ENCODE peak calls at places on chromosomes 16 and 17, in eight cellular contexts. One of them, this sample, is unnamed.
A peak's percentile ranks its signal among the peaks of the same experiment; 100 is the strongest.

GRCh38 chr17:75019146-75019545 is 6.7 kb downstream of the MRPL58 start:
- DNase-seq in mucosa of descending colon: no peak
- DNase-seq in fibroblast of villous mesenchyme: no peak
- DNase-seq in pancreas: no peak
- DNase-seq in tibial nerve: no peak
- DNase-seq in body of pancreas: no peak
- DNase-seq in astrocyte of the spinal cord: no peak
- DNase-seq in left ventricle myocardium inferior: no peak
- DNase-seq in this sample: no peak

GRCh38 chr16:30075503-30076275 is at the start of gene PPP4C:
- DNase-seq in mucosa of descending colon: peak; percentile 94
- DNase-seq in pancreas: peak; percentile 89
- DNase-seq in fibroblast of villous mesenchyme: peak; percentile 92
- DNase-seq in body of pancreas: peak; percentile 91
- DNase-seq in left ventricle myocardium inferior: peak; percentile 94
- DNase-seq in tibial nerve: peak; percentile 81
- DNase-seq in astrocyte of the spinal cord: peak; percentile 90
- DNase-seq in this sample: peak; percentile 62

GRCh38 chr17:42023524-42024349 is 3.8 kb downstream of the NKIRAS2 start:
- DNase-seq in mucosa of descending colon: no peak
- DNase-seq in astrocyte of the spinal cord: no peak
- DNase-seq in left ventricle myocardium inferior: peak; percentile 35
- DNase-seq in tibial nerve: no peak
- DNase-seq in pancreas: no peak
- DNase-seq in fibroblast of villous mesenchyme: no peak
- DNase-seq in body of pancreas: no peak
- DNase-seq in this sample: no peak

GRCh38 chr16:1745900-1746692 is 25.2 kb downstream of the NME3 start:
- DNase-seq in mucosa of descending colon: no peak
- DNase-seq in left ventricle myocardium inferior: no peak
- DNase-seq in fibroblast of villous mesenchyme: peak; percentile 83
- DNase-seq in pancreas: no peak
- DNase-seq in astrocyte of the spinal cord: peak; percentile 92
- DNase-seq in body of pancreas: no peak
- DNase-seq in tibial nerve: no peak
- DNase-seq in this sample: peak; percentile 90

GRCh38 chr16:31451681-31452351 is 7.5 kb upstream of the ARMC5 start:
- DNase-seq in left ventricle myocardium inferior: peak; percentile 46
- DNase-seq in fibroblast of villous mesenchyme: peak; percentile 68
- DNase-seq in mucosa of descending colon: peak; percentile 58
- DNase-seq in tibial nerve: no peak
- DNase-seq in astrocyte of the spinal cord: peak; percentile 76
- DNase-seq in body of pancreas: peak; percentile 54
- DNase-seq in pancreas: no peak
- DNase-seq in this sample: no peak

GRCh38 chr16:66273644-66274334 is 92.7 kb upstream of the CDH5 start:
- DNase-seq in tibial nerve: no peak
- DNase-seq in mucosa of descending colon: no peak
- DNase-seq in fibroblast of villous mesenchyme: peak; percentile 22
- DNase-seq in astrocyte of the spinal cord: peak; percentile 45
- DNase-seq in left ventricle myocardium inferior: no peak
- DNase-seq in pancreas: no peak
- DNase-seq in body of pancreas: no peak
- DNase-seq in this sample: no peak

GRCh38 chr16:67847064-67847861 is at the start of gene CENPT:
- DNase-seq in mucosa of descending colon: peak; percentile 52
- DNase-seq in body of pancreas: peak; percentile 69
- DNase-seq in astrocyte of the spinal cord: peak; percentile 61
- DNase-seq in tibial nerve: peak; percentile 31
- DNase-seq in fibroblast of villous mesenchyme: peak; percentile 63
- DNase-seq in pancreas: peak; percentile 57
- DNase-seq in left ventricle myocardium inferior: peak; percentile 68
- DNase-seq in this sample: no peak

GRCh38 chr16:19809121-19809635 is 75.5 kb downstream of the GPRC5B start:
- DNase-seq in mucosa of descending colon: peak; percentile 14
- DNase-seq in left ventricle myocardium inferior: peak; percentile 22
- DNase-seq in pancreas: peak; percentile 57
- DNase-seq in body of pancreas: peak; percentile 51
- DNase-seq in astrocyte of the spinal cord: peak; percentile 13
- DNase-seq in tibial nerve: no peak
- DNase-seq in fibroblast of villous mesenchyme: peak; percentile 51
- DNase-seq in this sample: no peak

GRCh38 chr17:60039509-60040442 is 38.9 kb downstream of the HEATR6 start:
- DNase-seq in body of pancreas: no peak
- DNase-seq in left ventricle myocardium inferior: no peak
- DNase-seq in pancreas: no peak
- DNase-seq in tibial nerve: no peak
- DNase-seq in fibroblast of villous mesenchyme: no peak
- DNase-seq in mucosa of descending colon: no peak
- DNase-seq in astrocyte of the spinal cord: no peak
- DNase-seq in this sample: no peak

GRCh38 chr16:87304951-87305350 is 12.2 kb downstream of the C16orf95 start:
- DNase-seq in body of pancreas: no peak
- DNase-seq in astrocyte of the spinal cord: no peak
- DNase-seq in tibial nerve: no peak
- DNase-seq in mucosa of descending colon: no peak
- DNase-seq in fibroblast of villous mesenchyme: no peak
- DNase-seq in pancreas: no peak
- DNase-seq in left ventricle myocardium inferior: no peak
- DNase-seq in this sample: no peak

GRCh38 chr16:4892356-4893102 is 44.4 kb downstream of the PPL start:
- DNase-seq in left ventricle myocardium inferior: peak; percentile 65
- DNase-seq in mucosa of descending colon: no peak
- DNase-seq in fibroblast of villous mesenchyme: peak; percentile 79
- DNase-seq in body of pancreas: no peak
- DNase-seq in astrocyte of the spinal cord: peak; percentile 11
- DNase-seq in pancreas: no peak
- DNase-seq in tibial nerve: no peak
- DNase-seq in this sample: no peak

GRCh38 chr17:28946239-28946638 is 5.1 kb downstream of the PHF12 start:
- DNase-seq in body of pancreas: no peak
- DNase-seq in tibial nerve: no peak
- DNase-seq in fibroblast of villous mesenchyme: peak; percentile 61
- DNase-seq in astrocyte of the spinal cord: peak; percentile 92
- DNase-seq in pancreas: no peak
- DNase-seq in left ventricle myocardium inferior: no peak
- DNase-seq in mucosa of descending colon: no peak
- DNase-seq in this sample: peak; percentile 82

GRCh38 chr17:38343608-38343980 is at the start of gene GPR179:
- DNase-seq in left ventricle myocardium inferior: no peak
- DNase-seq in pancreas: no peak
- DNase-seq in body of pancreas: no peak
- DNase-seq in tibial nerve: no peak
- DNase-seq in mucosa of descending colon: no peak
- DNase-seq in astrocyte of the spinal cord: no peak
- DNase-seq in fibroblast of villous mesenchyme: no peak
- DNase-seq in this sample: no peak
- TF ChIP-seq CTCF in left ventricle myocardium inferior: no peak
- TF ChIP-seq CTCF in pancreas: no peak
- TF ChIP-seq CTCF in body of pancreas: no peak
- TF ChIP-seq CTCF in tibial nerve: no peak
- TF ChIP-seq CTCF in mucosa of descending colon: no peak
- TF ChIP-seq CTCF in astrocyte of the spinal cord: no peak
- TF ChIP-seq CTCF in fibroblast of villous mesenchyme: no peak
- TF ChIP-seq CTCF in this sample: no peak

GRCh38 chr17:36722903-36723263 is 121.5 kb downstream of the MRM1 start:
- DNase-seq in tibial nerve: no peak
- DNase-seq in fibroblast of villous mesenchyme: no peak
- DNase-seq in mucosa of descending colon: no peak
- DNase-seq in astrocyte of the spinal cord: no peak
- DNase-seq in body of pancreas: no peak
- DNase-seq in left ventricle myocardium inferior: no peak
- DNase-seq in pancreas: no peak
- DNase-seq in this sample: no peak
- H3K4me3 ChIP-seq in tibial nerve: no peak overlapping the region
- H3K4me3 ChIP-seq in fibroblast of villous mesenchyme: no peak overlapping the region
- H3K4me3 ChIP-seq in mucosa of descending colon: no peak overlapping the region
- H3K4me3 ChIP-seq in astrocyte of the spinal cord: no peak overlapping the region
- H3K4me3 ChIP-seq in body of pancreas: no peak overlapping the region
- H3K4me3 ChIP-seq in left ventricle myocardium inferior: peak overlapping the region; percentile 65
- H3K4me3 ChIP-seq in pancreas: no peak overlapping the region
- H3K4me3 ChIP-seq in this sample: no peak overlapping the region

GRCh38 chr17:81553018-81553615 is 964 bp upstream of the FAAP100 start:
- DNase-seq in tibial nerve: peak; percentile 70
- DNase-seq in body of pancreas: peak; percentile 73
- DNase-seq in mucosa of descending colon: peak; percentile 88
- DNase-seq in pancreas: no peak
- DNase-seq in fibroblast of villous mesenchyme: peak; percentile 82
- DNase-seq in astrocyte of the spinal cord: peak; percentile 83
- DNase-seq in left ventricle myocardium inferior: peak; percentile 75
- DNase-seq in this sample: no peak
- TF ChIP-seq CTCF in tibial nerve: no peak
- TF ChIP-seq CTCF in body of pancreas: peak; percentile 6
- TF ChIP-seq CTCF in mucosa of descending colon: no peak
- TF ChIP-seq CTCF in pancreas: no peak
- TF ChIP-seq CTCF in fibroblast of villous mesenchyme: no peak
- TF ChIP-seq CTCF in astrocyte of the spinal cord: peak; percentile 9
- TF ChIP-seq CTCF in left ventricle myocardium inferior: no peak
- TF ChIP-seq CTCF in this sample: no peak

GRCh38 chr17:73489991-73490390 is 154.3 kb downstream of the SDK2 start:
- DNase-seq in mucosa of descending colon: no peak
- DNase-seq in fibroblast of villous mesenchyme: no peak
- DNase-seq in left ventricle myocardium inferior: no peak
- DNase-seq in body of pancreas: no peak
- DNase-seq in tibial nerve: no peak
- DNase-seq in astrocyte of the spinal cord: no peak
- DNase-seq in pancreas: no peak
- DNase-seq in this sample: no peak
- H3K4me3 ChIP-seq in mucosa of descending colon: no peak overlapping the region
- H3K4me3 ChIP-seq in fibroblast of villous mesenchyme: no peak overlapping the region
- H3K4me3 ChIP-seq in left ventricle myocardium inferior: no peak overlapping the region
- H3K4me3 ChIP-seq in body of pancreas: no peak overlapping the region
- H3K4me3 ChIP-seq in tibial nerve: no peak overlapping the region
- H3K4me3 ChIP-seq in astrocyte of the spinal cord: no peak overlapping the region
- H3K4me3 ChIP-seq in pancreas: no peak overlapping the region
- H3K4me3 ChIP-seq in this sample: no peak overlapping the region

DNA sequence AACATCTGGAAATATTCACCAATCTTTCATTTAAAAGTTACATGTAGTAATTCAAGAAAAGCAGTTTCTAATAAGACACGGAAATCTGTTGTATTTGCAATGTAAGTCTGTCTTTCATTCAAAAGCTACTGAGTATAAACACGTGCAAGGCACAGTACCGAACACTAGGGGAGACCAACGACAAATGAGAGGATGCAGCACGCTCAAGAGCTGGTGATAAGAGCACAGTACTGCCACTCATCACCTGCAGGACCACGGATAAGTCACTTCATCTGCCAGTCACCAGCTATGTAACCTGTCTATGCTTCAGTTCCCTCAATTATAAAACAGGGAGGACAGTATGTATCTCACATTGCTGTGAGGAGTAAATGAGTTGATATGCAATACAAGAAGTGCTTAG is 67.1 kb downstream of the CLEC18A start:
- DNase-seq in left ventricle myocardium inferior: no peak
- DNase-seq in tibial nerve: no peak
- DNase-seq in pancreas: no peak
- DNase-seq in body of pancreas: no peak
- DNase-seq in astrocyte of the spinal cord: no peak
- DNase-seq in mucosa of descending colon: peak; percentile 38
- DNase-seq in fibroblast of villous mesenchyme: no peak
- DNase-seq in this sample: no peak
- TF ChIP-seq CTCF in left ventricle myocardium inferior: peak; percentile 43
- TF ChIP-seq CTCF in tibial nerve: no peak
- TF ChIP-seq CTCF in pancreas: no peak
- TF ChIP-seq CTCF in body of pancreas: no peak
- TF ChIP-seq CTCF in astrocyte of the spinal cord: peak; percentile 28
- TF ChIP-seq CTCF in mucosa of descending colon: no peak
- TF ChIP-seq CTCF in fibroblast of villous mesenchyme: peak; percentile 26
- TF ChIP-seq CTCF in this sample: no peak

GRCh38 chr16:27324851-27325301 is 11.1 kb downstream of the IL4R start:
- DNase-seq in left ventricle myocardium inferior: no peak
- DNase-seq in body of pancreas: no peak
- DNase-seq in pancreas: no peak
- DNase-seq in tibial nerve: no peak
- DNase-seq in astrocyte of the spinal cord: no peak
- DNase-seq in fibroblast of villous mesenchyme: no peak
- DNase-seq in mucosa of descending colon: no peak
- DNase-seq in this sample: no peak

GRCh38 chr16:27323781-27324561 is 10.2 kb downstream of the IL4R start:
- DNase-seq in fibroblast of villous mesenchyme: no peak
- DNase-seq in body of pancreas: no peak
- DNase-seq in astrocyte of the spinal cord: no peak
- DNase-seq in tibial nerve: no peak
- DNase-seq in mucosa of descending colon: no peak
- DNase-seq in left ventricle myocardium inferior: no peak
- DNase-seq in pancreas: no peak
- DNase-seq in this sample: no peak

GRCh38 chr16:27325736-27326135 is 12.0 kb downstream of the IL4R start:
- DNase-seq in body of pancreas: no peak
- DNase-seq in fibroblast of villous mesenchyme: no peak
- DNase-seq in astrocyte of the spinal cord: no peak
- DNase-seq in left ventricle myocardium inferior: no peak
- DNase-seq in mucosa of descending colon: no peak
- DNase-seq in tibial nerve: no peak
- DNase-seq in pancreas: no peak
- DNase-seq in this sample: no peak

GRCh38 chr16:27321013-27321960 is 7.5 kb downstream of the IL4R start:
- DNase-seq in tibial nerve: no peak
- DNase-seq in astrocyte of the spinal cord: peak; percentile 45
- DNase-seq in mucosa of descending colon: no peak
- DNase-seq in fibroblast of villous mesenchyme: no peak
- DNase-seq in left ventricle myocardium inferior: no peak
- DNase-seq in body of pancreas: peak; percentile 1
- DNase-seq in pancreas: no peak
- DNase-seq in this sample: no peak

GRCh38 chr16:27322858-27323780 is 9.3 kb downstream of the IL4R start:
- DNase-seq in tibial nerve: no peak
- DNase-seq in fibroblast of villous mesenchyme: no peak
- DNase-seq in pancreas: peak; percentile 53
- DNase-seq in mucosa of descending colon: peak; percentile 85
- DNase-seq in left ventricle myocardium inferior: no peak
- DNase-seq in astrocyte of the spinal cord: no peak
- DNase-seq in body of pancreas: peak; percentile 54
- DNase-seq in this sample: no peak
- H3K4me3 ChIP-seq in tibial nerve: no peak overlapping the region
- H3K4me3 ChIP-seq in fibroblast of villous mesenchyme: no peak overlapping the region
- H3K4me3 ChIP-seq in pancreas: no peak overlapping the region
- H3K4me3 ChIP-seq in mucosa of descending colon: no peak overlapping the region
- H3K4me3 ChIP-seq in left ventricle myocardium inferior: no peak overlapping the region
- H3K4me3 ChIP-seq in astrocyte of the spinal cord: no peak overlapping the region
- H3K4me3 ChIP-seq in body of pancreas: no peak overlapping the region
- H3K4me3 ChIP-seq in this sample: no peak overlapping the region

This sample was measured in astrocyte of the cerebellum.